ENCODE peak calls at places on chromosomes 5 and 9, in four cellular contexts. One of them, this sample, is unnamed. For H3K4me1, the result is how much of the 10 kb centered on the place peaks cover.

GRCh38 chr9:14346826-14347407 is 33.0 kb upstream of the NFIB start:
- DNase-seq in fibroblast of lung: no peak
- DNase-seq in psoas muscle: peak
- DNase-seq in left lung: peak
- DNase-seq in this sample: no peak

GRCh38 chr9:27514551-27514950 is 9.5 kb upstream of the IFNK start:
- DNase-seq in fibroblast of lung: no peak
- DNase-seq in psoas muscle: no peak
- DNase-seq in left lung: no peak
- DNase-seq in this sample: no peak

GRCh38 chr9:95317119-95317892 is at the start of gene FANCC:
- DNase-seq in fibroblast of lung: peak
- DNase-seq in psoas muscle: peak
- DNase-seq in left lung: peak
- DNase-seq in this sample: peak

GRCh38 chr9:706606-707451 is 134.7 kb upstream of the DMRT1 start:
- DNase-seq in fibroblast of lung: peak
- DNase-seq in psoas muscle: peak
- DNase-seq in left lung: peak
- DNase-seq in this sample: peak

GRCh38 chr5:171484460-171484899 is 65.0 kb downstream of the FGF18 start:
- DNase-seq in fibroblast of lung: peak
- DNase-seq in psoas muscle: no peak
- DNase-seq in left lung: no peak
- DNase-seq in this sample: peak

GRCh38 chr5:115736004-115736689 is 80.3 kb downstream of the CDO1 start:
- DNase-seq in fibroblast of lung: no peak
- DNase-seq in psoas muscle: no peak
- DNase-seq in left lung: no peak
- DNase-seq in this sample: no peak

GRCh38 chr5:50966986-50967385 is 300.5 kb downstream of the PARP8 start:
- DNase-seq in fibroblast of lung: no peak
- DNase-seq in psoas muscle: no peak
- DNase-seq in left lung: no peak
- DNase-seq in this sample: no peak

GRCh38 chr5:135337064-135337463 is 62.0 kb downstream of the MACROH2A1 start:
- DNase-seq in fibroblast of lung: no peak
- DNase-seq in psoas muscle: no peak
- DNase-seq in left lung: no peak
- DNase-seq in this sample: no peak

GRCh38 chr5:6736106-6736505 is 22.9 kb downstream of the TENT4A start:
- DNase-seq in fibroblast of lung: no peak
- DNase-seq in psoas muscle: no peak
- DNase-seq in left lung: no peak
- DNase-seq in this sample: no peak

GRCh38 chr9:128689820-128690683 is 1.0 kb downstream of the SET start:
- DNase-seq in fibroblast of lung: peak
- DNase-seq in psoas muscle: peak
- DNase-seq in left lung: peak
- DNase-seq in this sample: peak

GRCh38 chr9:86997158-86997557 is 49.9 kb upstream of the GAS1 start:
- DNase-seq in fibroblast of lung: no peak
- DNase-seq in psoas muscle: no peak
- DNase-seq in left lung: no peak
- DNase-seq in this sample: no peak

GRCh38 chr5:60843693-60844428 is at the start of gene ELOVL7:
- DNase-seq in fibroblast of lung: peak
- DNase-seq in psoas muscle: peak
- DNase-seq in left lung: peak
- DNase-seq in this sample: peak

GRCh38 chr5:172106511-172107356 is 81.3 kb downstream of the STK10 start:
- DNase-seq in fibroblast of lung: no peak
- DNase-seq in psoas muscle: peak
- DNase-seq in left lung: peak
- DNase-seq in this sample: peak

GRCh38 chr5:109779036-109779735 is 89.5 kb downstream of the MAN2A1 start:
- DNase-seq in fibroblast of lung: peak
- DNase-seq in psoas muscle: no peak
- DNase-seq in left lung: no peak
- DNase-seq in this sample: no peak

GRCh38 chr5:134554319-134555222 is 29.1 kb downstream of the JADE2 start:
- DNase-seq in fibroblast of lung: peak
- DNase-seq in psoas muscle: peak
- DNase-seq in left lung: no peak
- DNase-seq in this sample: no peak

GRCh38 chr9:95570646-95571045 is 53.9 kb upstream of the PTCH1 start:
- DNase-seq in fibroblast of lung: peak
- DNase-seq in psoas muscle: no peak
- DNase-seq in left lung: no peak
- DNase-seq in this sample: no peak

GRCh38 chr5:42951847-42952411 is 88.2 kb downstream of the ANXA2R start:
- DNase-seq in fibroblast of lung: peak
- DNase-seq in psoas muscle: peak
- DNase-seq in left lung: peak
- DNase-seq in this sample: peak

GRCh38 chr5:79448336-79448735 is 65.6 kb downstream of the HOMER1 start:
- DNase-seq in fibroblast of lung: peak
- DNase-seq in psoas muscle: no peak
- DNase-seq in left lung: no peak
- DNase-seq in this sample: no peak

GRCh38 chr9:33239922-33240321 is at the start of gene SPINK4:
- DNase-seq in fibroblast of lung: peak
- DNase-seq in psoas muscle: peak
- DNase-seq in left lung: no peak
- DNase-seq in this sample: no peak

GRCh38 chr9:21802418-21803000 is at the start of gene MTAP:
- DNase-seq in fibroblast of lung: peak
- DNase-seq in psoas muscle: peak
- DNase-seq in left lung: peak
- DNase-seq in this sample: peak

GRCh38 chr9:116355153-116355827 is 201.7 kb downstream of the PAPPA start:
- DNase-seq in fibroblast of lung: peak
- DNase-seq in psoas muscle: peak
- DNase-seq in left lung: no peak
- DNase-seq in this sample: no peak

GRCh38 chr5:107388111-107388861 is 282.5 kb downstream of the EFNA5 start:
- DNase-seq in fibroblast of lung: peak
- DNase-seq in psoas muscle: no peak
- DNase-seq in left lung: no peak
- DNase-seq in this sample: no peak

GRCh38 chr9:3969846-3970245 is 330.0 kb downstream of the GLIS3 start:
- DNase-seq in fibroblast of lung: no peak
- DNase-seq in psoas muscle: no peak
- DNase-seq in left lung: no peak
- DNase-seq in this sample: no peak

GRCh38 chr5:149839761-149840160 is 104.8 kb downstream of the PDE6A start:
- DNase-seq in fibroblast of lung: no peak
- DNase-seq in psoas muscle: no peak
- DNase-seq in left lung: no peak
- DNase-seq in this sample: no peak

GRCh38 chr9:10858817-10859216 is 246.0 kb upstream of the PTPRD start:
- DNase-seq in fibroblast of lung: no peak
- DNase-seq in psoas muscle: no peak
- DNase-seq in left lung: no peak
- DNase-seq in this sample: no peak

GRCh38 chr9:126722252-126722921 is 82.5 kb upstream of the ZBTB43 start:
- DNase-seq in fibroblast of lung: peak
- DNase-seq in psoas muscle: peak
- DNase-seq in left lung: peak
- DNase-seq in this sample: peak

GRCh38 chr9:73911814-73912213 is 585.3 kb upstream of the RORB start:
- DNase-seq in fibroblast of lung: no peak
- DNase-seq in psoas muscle: no peak
- DNase-seq in left lung: no peak
- DNase-seq in this sample: no peak

GRCh38 chr5:73764586-73764985 is 138.6 kb downstream of the ARHGEF28 start:
- DNase-seq in fibroblast of lung: peak
- DNase-seq in psoas muscle: no peak
- DNase-seq in left lung: no peak
- DNase-seq in this sample: no peak

GRCh38 chr5:36158144-36158543 is 6.2 kb downstream of the SKP2 start:
- DNase-seq in fibroblast of lung: peak
- DNase-seq in psoas muscle: no peak
- DNase-seq in left lung: no peak
- DNase-seq in this sample: no peak

GRCh38 chr5:36153727-36154126 is 1.8 kb downstream of the SKP2 start:
- DNase-seq in fibroblast of lung: no peak
- DNase-seq in psoas muscle: no peak
- DNase-seq in left lung: no peak
- DNase-seq in this sample: no peak

GRCh38 chr5:36155291-36155690 is 3.4 kb downstream of the SKP2 start:
- DNase-seq in fibroblast of lung: no peak
- DNase-seq in psoas muscle: no peak
- DNase-seq in left lung: no peak
- DNase-seq in this sample: no peak

GRCh38 chr5:36156124-36156601 is 4.3 kb downstream of the SKP2 start:
- DNase-seq in fibroblast of lung: peak
- DNase-seq in psoas muscle: no peak
- DNase-seq in left lung: no peak
- DNase-seq in this sample: no peak

GRCh38 chr5:36156619-36157018 is 4.7 kb downstream of the SKP2 start:
- DNase-seq in fibroblast of lung: peak
- DNase-seq in psoas muscle: no peak
- DNase-seq in left lung: no peak
- DNase-seq in this sample: no peak
- H3K4me1 ChIP-seq in fibroblast of lung: under half
- H3K4me1 ChIP-seq in psoas muscle: under half
- H3K4me1 ChIP-seq in left lung: under half
- H3K4me1 ChIP-seq in this sample: under half

GRCh38 chr9:131666029-131666428 is 73.8 kb downstream of the RAPGEF1 start:
- DNase-seq in fibroblast of lung: no peak
- DNase-seq in psoas muscle: no peak
- DNase-seq in left lung: no peak
- DNase-seq in this sample: no peak

GRCh38 chr9:131667576-131667975 is 72.3 kb downstream of the RAPGEF1 start:
- DNase-seq in fibroblast of lung: peak
- DNase-seq in psoas muscle: no peak
- DNase-seq in left lung: no peak
- DNase-seq in this sample: no peak

GRCh38 chr9:131668057-131668438 is 71.8 kb downstream of the RAPGEF1 start:
- DNase-seq in fibroblast of lung: no peak
- DNase-seq in psoas muscle: no peak
- DNase-seq in left lung: no peak
- DNase-seq in this sample: no peak

GRCh38 chr9:131668439-131669233 is 71.2 kb downstream of the RAPGEF1 start:
- DNase-seq in fibroblast of lung: peak
- DNase-seq in psoas muscle: no peak
- DNase-seq in left lung: peak
- DNase-seq in this sample: peak

DNA sequence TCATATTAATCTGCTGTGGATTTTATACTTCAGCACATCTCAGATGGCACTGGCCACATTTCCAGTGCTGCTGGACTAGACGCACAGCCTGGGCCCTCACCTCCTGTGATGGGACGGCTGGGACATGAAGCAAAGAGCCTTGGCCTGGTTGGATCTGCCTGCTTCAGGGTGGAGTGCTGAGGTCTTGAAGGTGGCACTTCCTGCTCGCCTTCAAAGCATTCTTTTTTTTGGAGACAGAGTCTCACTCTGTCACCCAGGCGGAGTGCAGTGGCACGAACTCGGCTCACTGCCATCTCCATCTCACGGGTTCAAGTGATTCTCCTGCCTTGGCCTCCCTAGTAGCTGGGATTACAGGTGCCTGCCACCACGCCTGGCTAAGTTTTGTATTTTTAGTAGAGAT is 73.1 kb downstream of the RAPGEF1 start:
- DNase-seq in fibroblast of lung: no peak
- DNase-seq in psoas muscle: no peak
- DNase-seq in left lung: no peak
- DNase-seq in this sample: no peak
- H3K4me3 ChIP-seq in fibroblast of lung: no peak
- H3K4me3 ChIP-seq in psoas muscle: no peak
- H3K4me3 ChIP-seq in left lung: no peak
- H3K4me3 ChIP-seq in this sample: no peak

GRCh38 chr5:180813418-180813817 is 10.8 kb upstream of the MGAT1 start:
- DNase-seq in fibroblast of lung: no peak
- DNase-seq in psoas muscle: no peak
- DNase-seq in left lung: no peak
- DNase-seq in this sample: peak
- TF ChIP-seq CTCF in fibroblast of lung: no peak
- TF ChIP-seq CTCF in psoas muscle: no peak
- TF ChIP-seq CTCF in left lung: no peak
- TF ChIP-seq CTCF in this sample: no peak

DNA sequence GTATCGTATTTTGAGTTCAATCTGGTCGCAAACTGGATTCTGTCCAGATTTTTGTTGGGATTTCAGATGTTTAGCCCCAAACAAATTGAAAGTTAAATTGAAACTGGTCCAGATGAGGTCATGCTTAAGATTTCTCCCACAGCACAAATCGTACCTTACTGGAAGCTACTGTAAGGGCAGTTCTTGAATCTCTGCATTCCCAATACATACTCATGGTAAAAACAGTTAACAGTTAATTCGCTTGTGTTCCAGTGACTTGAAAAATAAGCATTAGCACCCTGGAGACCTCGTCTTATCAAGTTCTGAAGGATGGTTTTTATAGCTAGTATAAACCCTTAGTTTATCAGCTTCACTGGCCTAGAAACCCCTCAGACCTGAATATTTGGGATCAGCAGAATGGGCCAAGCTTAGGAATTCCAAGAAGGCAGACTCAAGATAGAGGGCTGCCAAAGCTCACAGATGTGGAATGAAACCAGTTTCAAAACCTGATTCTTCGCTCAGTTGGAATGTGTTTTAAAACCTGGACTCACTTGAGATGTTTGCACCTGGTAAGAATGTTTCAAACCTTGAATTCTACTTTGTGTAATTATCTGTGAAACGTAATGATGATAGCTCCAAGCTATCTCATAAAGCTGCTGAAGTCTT is 103.6 kb downstream of the C9orf152 start:
- DNase-seq in fibroblast of lung: peak
- DNase-seq in psoas muscle: no peak
- DNase-seq in left lung: no peak
- DNase-seq in this sample: no peak
- H3K4me1 ChIP-seq in fibroblast of lung: under half
- H3K4me1 ChIP-seq in psoas muscle: under half
- H3K4me1 ChIP-seq in left lung: under half
- H3K4me1 ChIP-seq in this sample: under half

This sample was measured in mucosa of descending colon.